ENCODE peak calls at places on chromosomes 12 and 14, in four cellular contexts. J, D, Q and E are unnamed samples.

GRCh38 chr14:34616360-34616759 is 13.6 kb downstream of the SNX6 start:
- DNase-seq in D (no peak), J (no peak), Q (no peak), E (no peak)

GRCh38 chr12:14950982-14951746 is 10.2 kb downstream of the ARHGDIB start:
- DNase-seq in J (no peak), Q (no peak), D (peak), E (no peak)

GRCh38 chr12:4027412-4027811 is 154.2 kb upstream of the PARP11 start:
- DNase-seq in Q (no peak), D (no peak), J (no peak), E (no peak)

GRCh38 chr12:38761111-38761510 is 144.3 kb downstream of the CPNE8 start:
- DNase-seq in J (no peak), Q (no peak), D (no peak), E (no peak)

GRCh38 chr12:28144059-28144458 is 46.2 kb upstream of the CCDC91 start:
- DNase-seq in J (no peak), Q (no peak), D (no peak), E (no peak)

GRCh38 chr12:117590999-117591398 is 229.6 kb upstream of the NOS1 start:
- DNase-seq in J (no peak), D (no peak), Q (no peak), E (no peak)

GRCh38 chr14:36207500-36207899 is 31.0 kb upstream of the PTCSC3 start:
- DNase-seq in Q (no peak), J (no peak), D (peak), E (no peak)

GRCh38 chr12:64525461-64526160 is 73.7 kb downstream of the TBK1 start:
- DNase-seq in D (no peak), Q (no peak), J (no peak), E (no peak)

GRCh38 chr12:124497039-124497438 is 70.4 kb downstream of the NCOR2 start:
- DNase-seq in D (no peak), J (no peak), Q (no peak), E (no peak)

GRCh38 chr14:39228509-39229221 is 5.0 kb upstream of the MIA2 start:
- DNase-seq in D (no peak), Q (no peak), J (no peak), E (no peak)